ENCODE peak calls at places on chromosomes 5 and 9, in seven cellular contexts. One of them, this sample, is unnamed.

GRCh38 chr9:86187121-86187520 is 72.3 kb downstream of the C9orf153 start:
- DNase-seq in K562: no peak
- DNase-seq in SK-N-SH: no peak
- DNase-seq in HepG2: peak
- DNase-seq in HCT116: no peak
- DNase-seq in H1: no peak
- DNase-seq in GM12878: no peak
- DNase-seq in this sample: no peak

GRCh38 chr5:38831909-38832308 is 13.9 kb upstream of the OSMR start:
- DNase-seq in K562: peak
- DNase-seq in HepG2: peak
- DNase-seq in HCT116: no peak
- DNase-seq in SK-N-SH: peak
- DNase-seq in H1: no peak
- DNase-seq in GM12878: no peak
- DNase-seq in this sample: peak

GRCh38 chr5:143064661-143065060 is 294.5 kb downstream of the ARHGAP26 start:
- DNase-seq in GM12878: no peak
- DNase-seq in H1: no peak
- DNase-seq in SK-N-SH: no peak
- DNase-seq in HepG2: no peak
- DNase-seq in K562: no peak
- DNase-seq in HCT116: no peak
- DNase-seq in this sample: no peak

GRCh38 chr5:71924980-71925379 is 182.3 kb upstream of the MAP1B start:
- DNase-seq in H1: no peak
- DNase-seq in GM12878: no peak
- DNase-seq in HCT116: no peak
- DNase-seq in SK-N-SH: no peak
- DNase-seq in K562: no peak
- DNase-seq in HepG2: no peak
- DNase-seq in this sample: peak

GRCh38 chr5:38134750-38135330 is 123.5 kb upstream of the EGFLAM start:
- DNase-seq in H1: no peak
- DNase-seq in SK-N-SH: no peak
- DNase-seq in HCT116: no peak
- DNase-seq in GM12878: no peak
- DNase-seq in HepG2: no peak
- DNase-seq in K562: no peak
- DNase-seq in this sample: no peak

GRCh38 chr5:66713998-66714397 is 117.8 kb downstream of the MAST4 start:
- DNase-seq in H1: no peak
- DNase-seq in SK-N-SH: no peak
- DNase-seq in GM12878: no peak
- DNase-seq in HepG2: no peak
- DNase-seq in HCT116: peak
- DNase-seq in K562: no peak
- DNase-seq in this sample: no peak

GRCh38 chr9:129182625-129183494 is 4.8 kb upstream of the IER5L start:
- DNase-seq in SK-N-SH: peak
- DNase-seq in H1: no peak
- DNase-seq in HCT116: no peak
- DNase-seq in HepG2: peak
- DNase-seq in K562: peak
- DNase-seq in GM12878: no peak
- DNase-seq in this sample: peak

GRCh38 chr9:87498816-87499454 is 1.3 kb downstream of the DAPK1 start:
- DNase-seq in H1: no peak
- DNase-seq in HCT116: no peak
- DNase-seq in K562: no peak
- DNase-seq in GM12878: no peak
- DNase-seq in HepG2: no peak
- DNase-seq in SK-N-SH: peak
- DNase-seq in this sample: no peak

GRCh38 chr5:176664479-176664878 is 17.2 kb downstream of the TSPAN17 start:
- DNase-seq in SK-N-SH: no peak
- DNase-seq in GM12878: no peak
- DNase-seq in HepG2: no peak
- DNase-seq in HCT116: no peak
- DNase-seq in K562: no peak
- DNase-seq in H1: no peak
- DNase-seq in this sample: no peak

GRCh38 chr9:128361981-128362646 is 9.1 kb upstream of the URM1 start:
- DNase-seq in HepG2: peak
- DNase-seq in GM12878: no peak
- DNase-seq in H1: no peak
- DNase-seq in HCT116: peak
- DNase-seq in SK-N-SH: peak
- DNase-seq in K562: peak
- DNase-seq in this sample: peak

GRCh38 chr5:72543811-72544210 is 36.6 kb upstream of the ZNF366 start:
- DNase-seq in H1: no peak
- DNase-seq in GM12878: no peak
- DNase-seq in K562: no peak
- DNase-seq in SK-N-SH: no peak
- DNase-seq in HepG2: no peak
- DNase-seq in HCT116: no peak
- DNase-seq in this sample: no peak

GRCh38 chr9:124220551-124221451 is 36.9 kb upstream of the NEK6 start:
- DNase-seq in K562: no peak
- DNase-seq in HepG2: peak
- DNase-seq in H1: no peak
- DNase-seq in SK-N-SH: peak
- DNase-seq in GM12878: no peak
- DNase-seq in HCT116: no peak
- DNase-seq in this sample: peak

GRCh38 chr9:119526703-119527102 is 157.5 kb upstream of the BRINP1 start:
- DNase-seq in SK-N-SH: no peak
- DNase-seq in GM12878: no peak
- DNase-seq in H1: no peak
- DNase-seq in K562: no peak
- DNase-seq in HCT116: no peak
- DNase-seq in HepG2: no peak
- DNase-seq in this sample: no peak

GRCh38 chr9:127173063-127173462 is 50.6 kb upstream of the ANGPTL2 start:
- DNase-seq in SK-N-SH: no peak
- DNase-seq in GM12878: no peak
- DNase-seq in K562: no peak
- DNase-seq in H1: no peak
- DNase-seq in HCT116: no peak
- DNase-seq in HepG2: no peak
- DNase-seq in this sample: no peak

GRCh38 chr5:59845733-59846132 is 47.8 kb downstream of the PDE4D start:
- DNase-seq in GM12878: no peak
- DNase-seq in K562: no peak
- DNase-seq in HepG2: no peak
- DNase-seq in SK-N-SH: no peak
- DNase-seq in HCT116: no peak
- DNase-seq in H1: no peak
- DNase-seq in this sample: no peak

GRCh38 chr5:134948929-134949328 is 18.8 kb upstream of the CATSPER3 start:
- DNase-seq in HepG2: no peak
- DNase-seq in HCT116: no peak
- DNase-seq in K562: no peak
- DNase-seq in GM12878: no peak
- DNase-seq in SK-N-SH: no peak
- DNase-seq in H1: no peak
- DNase-seq in this sample: no peak

GRCh38 chr9:122445155-122445749 is 32.5 kb downstream of the OR1J1 start:
- DNase-seq in HCT116: no peak
- DNase-seq in SK-N-SH: no peak
- DNase-seq in HepG2: no peak
- DNase-seq in GM12878: no peak
- DNase-seq in H1: no peak
- DNase-seq in K562: no peak
- DNase-seq in this sample: no peak

GRCh38 chr9:70534471-70534870 is 120.0 kb upstream of the KLF9 start:
- DNase-seq in SK-N-SH: no peak
- DNase-seq in HCT116: no peak
- DNase-seq in K562: no peak
- DNase-seq in H1: no peak
- DNase-seq in GM12878: no peak
- DNase-seq in HepG2: no peak
- DNase-seq in this sample: no peak

GRCh38 chr5:64923151-64923685 is 154.5 kb downstream of the CWC27 start:
- DNase-seq in H1: no peak
- DNase-seq in GM12878: no peak
- DNase-seq in K562: no peak
- DNase-seq in SK-N-SH: no peak
- DNase-seq in HepG2: no peak
- DNase-seq in HCT116: no peak
- DNase-seq in this sample: no peak

DNA sequence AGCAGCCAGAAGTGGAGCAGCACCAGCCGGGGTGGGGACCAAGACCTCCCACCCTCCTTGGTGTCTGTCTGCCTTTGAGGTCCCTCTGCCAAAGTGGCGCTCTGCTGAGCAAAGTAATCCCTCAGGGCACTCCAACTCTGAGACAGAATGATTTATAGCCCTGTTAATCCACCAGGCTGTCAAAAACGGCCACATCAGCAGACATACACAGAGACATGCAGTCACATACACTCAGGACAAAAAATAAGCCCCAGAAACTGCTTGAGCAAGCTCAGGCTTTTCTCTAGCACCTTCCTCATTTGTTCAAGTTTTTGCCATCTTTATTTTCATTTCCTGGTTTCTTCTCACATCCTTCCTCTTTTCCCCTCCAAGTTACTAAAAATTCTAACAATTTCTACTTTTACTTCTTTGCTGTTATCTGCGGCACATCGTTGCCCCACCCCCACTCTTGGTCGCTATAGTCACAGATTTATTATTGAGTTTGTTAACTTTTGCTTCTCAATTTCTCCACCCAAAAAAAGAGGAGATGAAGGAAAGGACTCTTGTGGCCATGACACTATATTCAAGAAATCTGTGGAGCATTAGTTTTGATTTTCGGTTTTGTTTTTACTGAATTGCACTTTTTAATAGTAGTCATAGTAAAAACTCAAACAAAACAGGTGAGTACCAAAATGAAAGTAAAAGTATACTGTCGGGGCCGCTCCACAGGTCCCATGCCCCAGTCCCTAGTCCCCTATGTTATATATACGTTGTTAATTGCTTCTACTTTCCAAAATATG is 17.4 kb upstream of the ADRB2 start:
- DNase-seq in HepG2: no peak
- DNase-seq in H1: no peak
- DNase-seq in SK-N-SH: peak
- DNase-seq in K562: no peak
- DNase-seq in HCT116: no peak
- DNase-seq in GM12878: peak
- DNase-seq in this sample: no peak
- TF ChIP-seq JUND in HepG2: no peak
- TF ChIP-seq JUND in H1: no peak
- TF ChIP-seq JUND in SK-N-SH: no peak
- TF ChIP-seq JUND in K562: no peak
- TF ChIP-seq JUND in HCT116: no peak
- TF ChIP-seq JUND in GM12878: no peak
- TF ChIP-seq JUND in this sample: no peak

GRCh38 chr5:40879163-40879942 is 29.9 kb upstream of the C7 start:
- DNase-seq in SK-N-SH: peak
- DNase-seq in HepG2: peak
- DNase-seq in H1: no peak
- DNase-seq in HCT116: peak
- DNase-seq in GM12878: no peak
- DNase-seq in K562: peak
- DNase-seq in this sample: peak
- TF ChIP-seq JUND in SK-N-SH: no peak
- TF ChIP-seq JUND in HepG2: no peak
- TF ChIP-seq JUND in H1: no peak
- TF ChIP-seq JUND in HCT116: no peak
- TF ChIP-seq JUND in GM12878: no peak
- TF ChIP-seq JUND in K562: no peak
- TF ChIP-seq JUND in this sample: no peak

DNA sequence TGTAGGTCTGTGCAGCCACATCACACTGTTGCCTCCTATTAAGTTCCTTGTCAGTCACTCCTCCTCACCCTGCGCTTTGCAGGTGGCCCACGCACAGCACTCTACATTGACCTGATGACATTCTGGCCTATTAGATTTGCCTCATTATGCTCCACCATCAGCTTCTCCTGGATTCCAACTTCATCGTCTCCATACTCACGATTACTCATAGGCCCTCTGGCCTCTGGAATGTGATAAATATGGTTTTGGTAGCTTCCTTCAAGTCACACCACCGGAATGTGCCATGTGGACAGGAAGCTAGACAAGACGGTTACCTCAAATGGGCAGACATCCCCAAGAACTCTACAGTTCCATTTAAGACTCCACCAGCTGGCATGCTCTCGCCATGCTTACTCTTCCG is 158.0 kb upstream of the LHFPL2 start:
- DNase-seq in H1: no peak
- DNase-seq in SK-N-SH: no peak
- DNase-seq in K562: no peak
- DNase-seq in HepG2: no peak
- DNase-seq in GM12878: no peak
- DNase-seq in HCT116: peak
- DNase-seq in this sample: no peak
- TF ChIP-seq JUND in H1: no peak
- TF ChIP-seq JUND in SK-N-SH: peak
- TF ChIP-seq JUND in K562: no peak
- TF ChIP-seq JUND in HepG2: no peak
- TF ChIP-seq JUND in GM12878: no peak
- TF ChIP-seq JUND in HCT116: no peak
- TF ChIP-seq JUND in this sample: no peak

GRCh38 chr9:125238915-125239446 is 2.2 kb downstream of the HSPA5 start:
- DNase-seq in K562: no peak
- DNase-seq in SK-N-SH: no peak
- DNase-seq in H1: no peak
- DNase-seq in GM12878: no peak
- DNase-seq in HCT116: no peak
- DNase-seq in HepG2: no peak
- DNase-seq in this sample: no peak

GRCh38 chr9:125241000-125241862 is at the start of gene HSPA5:
- DNase-seq in HCT116: peak
- DNase-seq in SK-N-SH: peak
- DNase-seq in H1: peak
- DNase-seq in GM12878: peak
- DNase-seq in HepG2: peak
- DNase-seq in K562: peak
- DNase-seq in this sample: peak

GRCh38 chr9:125239631-125240597 is 1.2 kb downstream of the HSPA5 start:
- DNase-seq in GM12878: no peak
- DNase-seq in HepG2: no peak
- DNase-seq in K562: no peak
- DNase-seq in SK-N-SH: no peak
- DNase-seq in H1: no peak
- DNase-seq in HCT116: no peak
- DNase-seq in this sample: no peak

GRCh38 chr9:125241863-125242739 is 958 bp upstream of the HSPA5 start:
- DNase-seq in HCT116: no peak
- DNase-seq in SK-N-SH: peak
- DNase-seq in HepG2: no peak
- DNase-seq in GM12878: no peak
- DNase-seq in H1: no peak
- DNase-seq in K562: no peak
- DNase-seq in this sample: no peak

GRCh38 chr9:125240649-125240999 is 519 bp downstream of the HSPA5 start:
- DNase-seq in H1: no peak
- DNase-seq in HepG2: peak
- DNase-seq in HCT116: no peak
- DNase-seq in GM12878: no peak
- DNase-seq in SK-N-SH: no peak
- DNase-seq in K562: peak
- DNase-seq in this sample: peak
- TF ChIP-seq JUND in H1: no peak
- TF ChIP-seq JUND in HepG2: no peak
- TF ChIP-seq JUND in HCT116: no peak
- TF ChIP-seq JUND in GM12878: no peak
- TF ChIP-seq JUND in SK-N-SH: no peak
- TF ChIP-seq JUND in K562: no peak
- TF ChIP-seq JUND in this sample: no peak

This sample was measured in T47D.